ENCODE peak calls at places on chromosomes 6 and 20, in five cellular contexts. I is neural progenitor cell, S is A549, B is epithelial cell of prostate, J is RWPE1. A is an unnamed sample.

GRCh38 chr6:26214826-26215199 is 127.6 kb downstream of the HFE start:
- DNase-seq in J (no peak), I (no peak), B (no peak), S (no peak), A (no peak)

GRCh38 chr6:43746613-43747101 is 23.4 kb upstream of the VEGFA start:
- DNase-seq in I (no peak), J (no peak), S (no peak), B (no peak), A (no peak)

GRCh38 chr20:58141496-58141895 is 87.0 kb downstream of the ANKRD60 start:
- DNase-seq in J (no peak), I (no peak), S (no peak), B (no peak), A (no peak)

GRCh38 chr20:19003759-19004336 is 190.3 kb downstream of the SCP2D1 start:
- DNase-seq in S (no peak), J (peak), B (no peak), I (no peak), A (no peak)

GRCh38 chr6:20976391-20976790 is 442.1 kb downstream of the CDKAL1 start:
- DNase-seq in B (no peak), J (no peak), I (no peak), S (no peak), A (no peak)

GRCh38 chr6:152573762-152574161 is 63.4 kb downstream of the SYNE1 start:
- DNase-seq in J (no peak), B (no peak), I (no peak), S (no peak), A (no peak)

GRCh38 chr6:139977887-139978332 is 603.5 kb upstream of the CITED2 start:
- DNase-seq in J (peak), I (no peak), S (peak), B (peak), A (no peak)

GRCh38 chr6:105178110-105178509 is 1.7 kb downstream of the POPDC3 start:
- DNase-seq in S (peak), B (peak), I (no peak), J (peak), A (no peak)

GRCh38 chr20:21189761-21190523 is 64.1 kb downstream of the KIZ start:
- DNase-seq in J (no peak), I (peak), B (no peak), S (no peak), A (peak)

GRCh38 chr6:34288581-34288980 is 39.8 kb upstream of the SMIM29 start:
- DNase-seq in J (no peak), B (no peak), S (no peak), I (no peak), A (no peak)

GRCh38 chr20:50379049-50379990 is 130.9 kb upstream of the PTPN1 start:
- DNase-seq in S (no peak), I (no peak), B (no peak), J (no peak), A (no peak)

GRCh38 chr20:47998736-47999135 is 213.5 kb upstream of the SULF2 start:
- DNase-seq in S (no peak), I (peak), J (no peak), B (no peak), A (peak)

GRCh38 chr20:904146-904545 is 12.0 kb downstream of the ANGPT4 start:
- DNase-seq in B (no peak), J (no peak), S (no peak), I (no peak), A (no peak)

GRCh38 chr6:147826698-147827097 is 318.2 kb downstream of the SAMD5 start:
- DNase-seq in S (no peak), B (no peak), J (no peak), I (no peak), A (no peak)

GRCh38 chr6:137999815-138000214 is 107.4 kb downstream of the PERP start:
- DNase-seq in I (no peak), J (no peak), B (no peak), S (no peak), A (no peak)

GRCh38 chr20:46375771-46376170 is 30.6 kb downstream of the ELMO2 start:
- DNase-seq in B (no peak), J (no peak), S (no peak), I (no peak), A (no peak)

GRCh38 chr20:47137231-47137865 is 219.2 kb downstream of the ZMYND8 start:
- DNase-seq in I (peak), S (no peak), J (no peak), B (no peak), A (no peak)

GRCh38 chr6:159013229-159013628 is 13.2 kb upstream of the RSPH3 start:
- DNase-seq in B (no peak), I (no peak), S (no peak), J (no peak), A (no peak)

GRCh38 chr6:753486-753885 is 60.5 kb upstream of the EXOC2 start:
- DNase-seq in S (no peak), J (no peak), B (no peak), I (no peak), A (no peak)

GRCh38 chr6:15444081-15444731 is 198.3 kb downstream of the JARID2 start:
- DNase-seq in I (no peak), S (no peak), J (no peak), B (no peak), A (no peak)

GRCh38 chr6:157092736-157093135 is 230.6 kb downstream of the TMEM242 start:
- DNase-seq in B (no peak), S (no peak), J (no peak), I (no peak), A (no peak)

GRCh38 chr20:14093652-14094051 is 98.3 kb downstream of the MACROD2 start:
- DNase-seq in J (no peak), S (no peak), I (no peak), B (no peak), A (no peak)

GRCh38 chr20:1291191-1291741 is 25.2 kb downstream of the SNPH start:
- DNase-seq in S (no peak), J (no peak), B (no peak), I (no peak), A (no peak)

GRCh38 chr6:131387706-131388455 is 185.1 kb upstream of the ARG1 start:
- DNase-seq in J (no peak), S (no peak), I (no peak), B (no peak), A (no peak)
- H3K27ac ChIP-seq in J (no peak), S (no peak), I (no peak), B (no peak), A (no peak)

GRCh38 chr20:63894358-63895201 is at the start of gene DNAJC5:
- DNase-seq in J (peak), B (no peak), I (peak), S (peak), A (peak)
- H3K27ac ChIP-seq in J (peak), B (peak), I (no peak), S (peak), A (no peak)

DNA sequence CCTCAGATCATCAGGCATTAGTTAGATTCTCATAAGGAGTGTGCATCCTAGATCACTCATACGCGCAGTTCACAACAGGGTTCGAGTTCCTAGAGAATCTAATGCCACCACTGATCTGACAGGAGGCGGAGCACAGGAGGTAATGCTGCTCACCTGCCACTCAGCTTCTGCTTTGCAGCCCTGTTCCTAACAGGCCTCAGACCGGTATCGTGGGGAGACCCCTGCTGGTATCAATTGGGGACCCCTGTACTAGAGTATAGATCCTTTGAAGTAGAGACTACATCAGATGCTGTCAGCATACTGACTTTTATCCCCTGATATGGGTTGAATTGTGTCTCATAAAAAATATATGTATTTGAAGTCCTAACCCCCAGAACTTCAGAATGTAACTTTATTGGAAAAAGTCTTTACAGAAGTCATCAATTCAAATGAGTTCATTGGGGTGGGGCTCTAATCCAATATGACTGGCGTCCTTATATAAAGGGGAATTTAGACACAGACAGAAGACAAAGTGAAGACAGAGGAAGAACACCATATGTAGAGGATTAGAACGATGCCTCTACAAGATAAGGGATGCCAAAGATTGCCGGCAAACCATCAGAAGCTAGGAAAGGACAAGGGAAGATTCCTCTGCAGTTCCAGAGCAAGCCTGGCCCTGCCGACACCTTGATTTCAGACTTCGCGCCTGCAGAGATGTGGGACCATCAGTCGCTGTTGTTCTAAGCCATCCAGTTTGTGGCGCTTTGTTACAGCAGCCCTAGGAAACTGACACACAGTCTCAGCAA is 104.4 kb upstream of the BTBD3 start:
- DNase-seq in S (no peak), I (no peak), B (no peak), J (no peak), A (peak)
- H3K27ac ChIP-seq in S (no peak), I (no peak), B (no peak), J (no peak), A (no peak)

GRCh38 chr6:88359530-88360202 is 193.5 kb upstream of the CNR1 start:
- DNase-seq in J (no peak), B (no peak), S (no peak), I (peak), A (peak)
- H3K27ac ChIP-seq in J (no peak), B (peak), S (peak), I (no peak), A (no peak)

DNA sequence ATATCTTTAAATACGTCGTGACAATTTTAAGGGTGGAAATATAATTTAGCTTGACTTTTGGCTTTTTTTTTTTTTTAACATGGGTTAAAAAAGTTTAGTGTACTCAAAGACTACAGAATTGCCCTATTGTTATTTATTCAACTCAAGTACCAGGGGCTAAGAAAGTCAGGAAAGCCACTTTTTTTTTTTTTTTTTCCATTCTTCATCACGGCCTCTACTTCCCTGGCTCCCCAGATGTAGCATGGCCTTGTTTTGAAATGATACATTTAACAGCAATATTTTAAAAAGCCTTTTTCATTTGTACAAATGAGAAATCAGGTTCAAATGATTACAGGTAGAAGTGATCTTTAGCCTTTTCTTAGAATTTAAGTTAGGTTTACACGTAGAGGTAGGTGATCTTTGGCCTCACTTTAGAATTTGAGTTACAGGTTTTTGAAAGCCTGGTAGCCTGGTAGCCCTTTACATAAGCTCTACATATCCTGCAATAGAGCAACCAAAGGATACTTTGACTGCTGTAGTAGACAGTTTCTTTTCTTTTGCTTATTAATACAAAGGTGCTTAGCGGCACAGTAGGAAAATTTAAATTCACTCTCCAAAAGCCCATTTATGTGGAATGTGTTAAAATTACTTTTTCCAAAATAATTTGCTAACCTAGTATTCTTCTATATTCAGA is 160.5 kb upstream of the MMS22L start:
- DNase-seq in J (no peak), B (no peak), I (no peak), S (no peak), A (peak)
- H3K27ac ChIP-seq in J (no peak), B (no peak), I (no peak), S (no peak), A (peak)

GRCh38 chr20:9087531-9088217 is 18.8 kb downstream of the PLCB4 start:
- DNase-seq in J (no peak), S (no peak), B (no peak), I (no peak), A (no peak)

GRCh38 chr20:9093203-9093962 is 24.5 kb downstream of the PLCB4 start:
- DNase-seq in S (no peak), B (no peak), J (no peak), I (no peak), A (no peak)

GRCh38 chr20:9092101-9092500 is 23.2 kb downstream of the PLCB4 start:
- DNase-seq in S (no peak), B (no peak), J (no peak), I (no peak), A (no peak)

DNA sequence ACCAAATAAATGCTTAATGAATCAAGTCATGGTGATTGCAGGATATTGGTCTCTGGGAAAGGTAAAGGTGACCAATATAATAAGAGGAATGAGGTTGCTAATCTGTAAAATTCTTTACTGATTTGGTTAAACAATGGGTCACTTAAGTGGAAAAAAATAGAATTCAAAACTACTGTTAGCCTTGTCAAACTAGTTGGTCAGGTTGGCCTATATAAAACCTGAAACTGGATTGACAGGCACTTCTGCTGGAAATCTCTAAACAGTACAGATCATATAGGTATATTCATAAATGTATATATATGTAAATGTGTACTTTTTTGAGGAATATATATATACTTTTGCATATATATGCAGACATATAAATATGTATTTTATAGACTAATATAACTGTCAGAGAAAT is 19.7 kb downstream of the PLCB4 start:
- DNase-seq in I (no peak), J (no peak), S (no peak), B (no peak), A (no peak)
- H3K27ac ChIP-seq in I (no peak), J (no peak), S (no peak), B (no peak), A (no peak)

DNA sequence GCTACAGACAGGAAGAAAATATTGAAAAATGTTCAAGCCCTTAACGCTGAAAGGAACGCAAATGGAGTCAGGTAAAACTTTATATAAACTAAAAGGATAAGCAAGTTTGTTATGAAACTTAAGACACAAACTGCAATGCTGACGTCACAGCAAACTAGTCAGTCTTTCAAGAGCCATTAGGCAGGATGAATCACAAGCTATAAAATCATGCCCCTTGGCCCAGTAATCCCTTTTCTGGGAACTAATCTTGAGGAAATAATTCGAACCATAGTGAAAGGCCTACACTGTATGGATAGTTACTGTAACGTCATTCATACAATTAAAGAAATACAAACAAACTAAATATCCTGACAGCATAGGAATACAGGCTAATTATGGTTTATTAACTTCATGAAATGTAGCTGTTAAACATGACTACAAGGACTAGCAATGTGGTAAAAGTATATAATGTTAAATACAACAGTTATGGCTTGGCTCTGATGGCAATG is 42.7 kb upstream of the HINT3 start:
- DNase-seq in J (peak), B (peak), S (peak), I (no peak), A (no peak)
- H3K27ac ChIP-seq in J (no peak), B (peak), S (peak), I (no peak), A (no peak)

GRCh38 chr6:33204165-33204414 is 365 bp upstream of the HSD17B8 start:
- DNase-seq in B (no peak), I (no peak), S (no peak), J (no peak), A (no peak)

GRCh38 chr6:33205172-33206026 is 944 bp downstream of the HSD17B8 start:
- DNase-seq in B (no peak), S (peak), I (peak), J (peak), A (peak)

GRCh38 chr6:33203443-33204164 is 851 bp upstream of the HSD17B8 start:
- DNase-seq in B (no peak), J (no peak), S (no peak), I (no peak), A (no peak)

GRCh38 chr6:33206027-33206863 is 1.8 kb downstream of the HSD17B8 start:
- DNase-seq in B (no peak), I (no peak), J (no peak), S (no peak), A (no peak)

DNA sequence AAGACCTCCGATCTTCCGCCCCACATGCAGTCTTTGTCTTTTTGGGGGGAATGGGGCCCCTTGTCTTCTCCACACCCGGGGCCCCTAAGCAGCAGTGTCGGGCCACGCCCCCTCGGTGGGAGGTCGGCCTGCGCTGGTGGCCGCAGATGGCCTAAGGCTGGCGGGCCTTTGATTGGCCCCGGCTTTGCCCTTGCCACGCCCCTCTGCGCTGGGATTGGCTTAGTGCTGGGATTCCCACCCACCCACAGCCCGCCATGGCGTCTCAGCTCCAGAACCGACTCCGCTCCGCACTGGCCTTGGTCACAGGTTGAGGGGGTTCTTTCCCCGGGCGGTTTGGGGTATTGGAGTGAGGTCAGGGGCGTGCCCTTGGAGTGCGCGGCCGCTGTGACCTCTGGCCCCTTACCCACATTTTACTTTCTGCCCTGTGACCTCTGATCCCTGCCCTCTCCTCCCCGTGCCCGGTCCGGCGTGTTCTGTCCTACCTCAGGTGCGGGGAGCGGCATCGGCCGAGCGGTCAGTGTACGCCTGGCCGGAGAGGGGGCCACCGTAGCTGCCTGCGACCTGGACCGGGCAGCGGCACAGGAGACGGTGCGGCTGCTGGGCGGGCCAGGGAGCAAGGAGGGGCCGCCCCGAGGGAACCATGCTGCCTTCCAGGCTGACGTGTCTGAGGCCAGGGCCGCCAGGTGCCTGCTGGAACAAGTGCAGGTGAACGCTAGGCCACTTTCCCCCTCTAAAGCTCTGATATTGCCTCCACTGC is at the start of gene HSD17B8:
- DNase-seq in B (no peak), S (peak), J (peak), I (peak), A (peak)
- H3K27ac ChIP-seq in B (peak), S (peak), J (peak), I (no peak), A (no peak)